ENCODE peak calls at places on chromosomes 5 and 9, in five cellular contexts. H, O, N, X and Y are unnamed samples.

GRCh38 chr5:6766558-6767191 is 53.4 kb downstream of the TENT4A start:
- DNase-seq in H (peak), N (peak), O (no peak), X (peak), Y (peak)

GRCh38 chr5:14491505-14491904 is 90.1 kb upstream of the OTULINL start:
- DNase-seq in X (no peak), O (no peak), N (peak), H (no peak), Y (peak)

GRCh38 chr5:122703214-122703613 is 71.7 kb upstream of the SNX2 start:
- DNase-seq in H (no peak), X (no peak), N (no peak), O (no peak), Y (no peak)

GRCh38 chr5:68028131-68028727 is 187.3 kb upstream of the PIK3R1 start:
- DNase-seq in O (no peak), X (no peak), H (no peak), N (no peak), Y (peak)

GRCh38 chr9:15738011-15738410 is 185.2 kb downstream of the CCDC171 start:
- DNase-seq in N (no peak), O (no peak), H (no peak), X (no peak), Y (peak)

GRCh38 chr9:135050072-135050990 is 37.1 kb upstream of the OLFM1 start:
- DNase-seq in O (no peak), H (peak), X (no peak), N (no peak), Y (no peak)

GRCh38 chr9:131669234-131670172 is 70.4 kb downstream of the RAPGEF1 start:
- DNase-seq in N (no peak), H (peak), X (peak), O (no peak), Y (no peak)

GRCh38 chr9:79807966-79808365 is 236.2 kb downstream of the TLE4 start:
- DNase-seq in N (no peak), X (no peak), O (no peak), H (no peak), Y (peak)

GRCh38 chr5:60261732-60262131 is 368.2 kb upstream of the PDE4D start:
- DNase-seq in N (no peak), O (no peak), H (no peak), X (no peak), Y (no peak)

GRCh38 chr9:124040935-124041816 is 29.6 kb downstream of the LHX2 start:
- DNase-seq in X (peak), H (peak), O (peak), N (no peak), Y (peak)
- H3K4me3 ChIP-seq in X (peak), H (peak), O (peak), N (peak), Y (peak)

GRCh38 chr5:1666812-1667588 is 132.6 kb downstream of the MRPL36 start:
- DNase-seq in X (no peak), H (no peak), O (peak), N (no peak), Y (peak)
- H3K4me3 ChIP-seq in X (no peak), H (peak), O (peak), N (no peak), Y (no peak)

DNA sequence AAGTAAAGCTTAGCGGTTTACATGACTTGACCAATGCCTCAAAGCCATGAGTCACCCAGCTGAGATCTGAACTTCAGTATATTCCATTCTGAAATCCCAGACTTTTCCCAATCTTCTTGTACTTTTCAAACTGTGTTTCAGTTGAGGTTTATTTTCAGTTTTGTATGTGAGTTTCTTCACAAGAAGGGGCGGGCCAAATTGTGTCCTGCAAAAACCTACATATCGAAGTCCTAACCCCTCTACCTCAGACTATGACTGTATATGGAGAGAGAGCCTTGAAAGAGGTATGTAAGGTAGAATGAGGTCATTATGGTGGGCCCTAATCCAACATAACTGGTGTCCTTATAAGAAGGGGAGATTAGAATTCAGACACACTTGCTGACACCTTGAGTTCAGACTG is 665 bp upstream of the TLR4 start:
- DNase-seq in H (no peak), N (no peak), O (no peak), X (no peak), Y (peak)
- H3K4me3 ChIP-seq in H (no peak), N (no peak), O (no peak), X (peak), Y (peak)

GRCh38 chr5:138515571-138516275 is 27.3 kb downstream of the ETF1 start:
- DNase-seq in X (no peak), N (no peak), H (no peak), O (no peak), Y (no peak)
- H3K4me3 ChIP-seq in X (no peak), N (no peak), H (no peak), O (no peak), Y (no peak)

DNA sequence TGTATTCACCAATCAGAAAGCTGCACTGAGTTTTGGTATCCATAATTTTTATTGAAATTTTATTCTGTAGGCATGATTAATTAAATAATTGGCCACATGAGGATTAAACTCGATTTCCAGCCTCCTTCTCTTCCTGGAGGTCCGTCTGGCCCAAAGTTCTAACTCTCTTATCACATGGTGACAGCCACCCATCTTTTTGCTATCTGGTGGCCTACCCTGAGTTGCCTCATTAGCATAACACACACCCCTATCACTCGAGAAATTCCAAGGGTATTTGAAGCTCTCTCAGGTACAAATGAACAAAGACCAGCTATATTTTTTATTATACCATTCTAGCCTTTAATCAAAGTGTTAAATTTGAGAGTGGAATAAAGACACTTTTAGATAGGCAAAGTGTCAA is 57.7 kb downstream of the APC start:
- DNase-seq in H (no peak), X (no peak), N (no peak), O (no peak), Y (no peak)
- H3K4me3 ChIP-seq in H (no peak), X (no peak), N (no peak), O (no peak), Y (no peak)

GRCh38 chr5:113935453-113935852 is 422.0 kb downstream of the YTHDC2 start:
- DNase-seq in H (no peak), N (no peak), X (no peak), O (no peak), Y (no peak)
- H3K4me3 ChIP-seq in H (no peak), N (no peak), X (no peak), O (no peak), Y (no peak)